ENCODE peak calls at places on chromosomes 11 and 22, in ten cellular contexts. One of them, this sample, is unnamed.

GRCh38 chr22:20956258-20957117 is 10.6 kb upstream of the AIFM3 start:
- DNase-seq in H9: peak
- DNase-seq in endothelial cell of umbilical vein: no peak
- DNase-seq in IMR-90: peak
- DNase-seq in Karpas-422: no peak
- DNase-seq in PC-3: peak
- DNase-seq in SK-N-SH: no peak
- DNase-seq in K562: no peak
- DNase-seq in A549: peak
- DNase-seq in mesendoderm: peak
- DNase-seq in this sample: peak

GRCh38 chr22:44337658-44338004 is 24.9 kb upstream of the SHISAL1 start:
- DNase-seq in H9: peak
- DNase-seq in endothelial cell of umbilical vein: no peak
- DNase-seq in IMR-90: peak
- DNase-seq in Karpas-422: no peak
- DNase-seq in PC-3: peak
- DNase-seq in SK-N-SH: no peak
- DNase-seq in K562: peak
- DNase-seq in A549: peak
- DNase-seq in mesendoderm: peak
- DNase-seq in this sample: peak

GRCh38 chr11:129259950-129260349 is 67.8 kb upstream of the ARHGAP32 start:
- DNase-seq in H9: no peak
- DNase-seq in endothelial cell of umbilical vein: no peak
- DNase-seq in IMR-90: no peak
- DNase-seq in Karpas-422: no peak
- DNase-seq in PC-3: no peak
- DNase-seq in SK-N-SH: no peak
- DNase-seq in K562: no peak
- DNase-seq in A549: no peak
- DNase-seq in mesendoderm: peak
- DNase-seq in this sample: no peak

GRCh38 chr11:133955091-133955846 is 1.5 kb downstream of the IGSF9B start:
- DNase-seq in H9: no peak
- DNase-seq in endothelial cell of umbilical vein: no peak
- DNase-seq in IMR-90: no peak
- DNase-seq in Karpas-422: no peak
- DNase-seq in PC-3: no peak
- DNase-seq in SK-N-SH: peak
- DNase-seq in K562: no peak
- DNase-seq in A549: no peak
- DNase-seq in mesendoderm: peak
- DNase-seq in this sample: no peak

GRCh38 chr22:31490496-31490925 is 869 bp upstream of the EIF4ENIF1 start:
- DNase-seq in H9: peak
- DNase-seq in endothelial cell of umbilical vein: peak
- DNase-seq in IMR-90: peak
- DNase-seq in Karpas-422: peak
- DNase-seq in PC-3: peak
- DNase-seq in SK-N-SH: peak
- DNase-seq in K562: peak
- DNase-seq in A549: peak
- DNase-seq in mesendoderm: peak
- DNase-seq in this sample: peak

GRCh38 chr22:26570864-26571525 is 18.9 kb downstream of the TPST2 start:
- DNase-seq in H9: no peak
- DNase-seq in endothelial cell of umbilical vein: no peak
- DNase-seq in IMR-90: no peak
- DNase-seq in Karpas-422: no peak
- DNase-seq in PC-3: no peak
- DNase-seq in SK-N-SH: no peak
- DNase-seq in K562: no peak
- DNase-seq in A549: no peak
- DNase-seq in mesendoderm: no peak
- DNase-seq in this sample: no peak

GRCh38 chr11:92111291-92111690 is 113.3 kb upstream of the FAT3 start:
- DNase-seq in H9: no peak
- DNase-seq in endothelial cell of umbilical vein: no peak
- DNase-seq in IMR-90: no peak
- DNase-seq in Karpas-422: no peak
- DNase-seq in PC-3: peak
- DNase-seq in SK-N-SH: no peak
- DNase-seq in K562: no peak
- DNase-seq in A549: no peak
- DNase-seq in mesendoderm: no peak
- DNase-seq in this sample: no peak

GRCh38 chr11:15199693-15200092 is 85.0 kb downstream of the INSC start:
- DNase-seq in H9: no peak
- DNase-seq in endothelial cell of umbilical vein: no peak
- DNase-seq in IMR-90: peak
- DNase-seq in Karpas-422: no peak
- DNase-seq in PC-3: peak
- DNase-seq in SK-N-SH: no peak
- DNase-seq in K562: no peak
- DNase-seq in A549: no peak
- DNase-seq in mesendoderm: no peak
- DNase-seq in this sample: no peak

GRCh38 chr11:61082931-61083531 is 19.3 kb upstream of the CD5 start:
- DNase-seq in H9: no peak
- DNase-seq in endothelial cell of umbilical vein: no peak
- DNase-seq in IMR-90: no peak
- DNase-seq in Karpas-422: no peak
- DNase-seq in PC-3: no peak
- DNase-seq in SK-N-SH: no peak
- DNase-seq in K562: no peak
- DNase-seq in A549: no peak
- DNase-seq in mesendoderm: no peak
- DNase-seq in this sample: no peak

GRCh38 chr22:42773161-42773560 is 52.5 kb upstream of the A4GALT start:
- DNase-seq in H9: no peak
- DNase-seq in endothelial cell of umbilical vein: no peak
- DNase-seq in IMR-90: no peak
- DNase-seq in Karpas-422: no peak
- DNase-seq in PC-3: no peak
- DNase-seq in SK-N-SH: peak
- DNase-seq in K562: no peak
- DNase-seq in A549: no peak
- DNase-seq in mesendoderm: peak
- DNase-seq in this sample: no peak

GRCh38 chr11:47155914-47156313 is 20.8 kb downstream of the ARFGAP2 start:
- DNase-seq in H9: no peak
- DNase-seq in endothelial cell of umbilical vein: no peak
- DNase-seq in IMR-90: no peak
- DNase-seq in Karpas-422: no peak
- DNase-seq in PC-3: no peak
- DNase-seq in SK-N-SH: no peak
- DNase-seq in K562: no peak
- DNase-seq in A549: no peak
- DNase-seq in mesendoderm: no peak
- DNase-seq in this sample: no peak

GRCh38 chr11:48052183-48053040 is 72.1 kb downstream of the PTPRJ start:
- DNase-seq in H9: peak
- DNase-seq in endothelial cell of umbilical vein: peak
- DNase-seq in IMR-90: peak
- DNase-seq in Karpas-422: peak
- DNase-seq in PC-3: peak
- DNase-seq in SK-N-SH: no peak
- DNase-seq in K562: no peak
- DNase-seq in A549: peak
- DNase-seq in mesendoderm: peak
- DNase-seq in this sample: peak

GRCh38 chr22:33000342-33001280 is 57.6 kb downstream of the SYN3 start:
- DNase-seq in H9: peak
- DNase-seq in endothelial cell of umbilical vein: peak
- DNase-seq in IMR-90: peak
- DNase-seq in Karpas-422: peak
- DNase-seq in PC-3: peak
- DNase-seq in SK-N-SH: peak
- DNase-seq in K562: peak
- DNase-seq in A549: peak
- DNase-seq in mesendoderm: peak
- DNase-seq in this sample: peak

GRCh38 chr11:117037952-117038350 is 60.3 kb downstream of the SIK3 start:
- DNase-seq in H9: no peak
- DNase-seq in endothelial cell of umbilical vein: peak
- DNase-seq in IMR-90: no peak
- DNase-seq in Karpas-422: no peak
- DNase-seq in PC-3: no peak
- DNase-seq in SK-N-SH: no peak
- DNase-seq in K562: no peak
- DNase-seq in A549: no peak
- DNase-seq in mesendoderm: no peak
- DNase-seq in this sample: no peak
- H3K4me2 ChIP-seq in H9: no peak
- H3K4me2 ChIP-seq in endothelial cell of umbilical vein: peak
- H3K4me2 ChIP-seq in IMR-90: no peak
- H3K4me2 ChIP-seq in Karpas-422: peak
- H3K4me2 ChIP-seq in PC-3: no peak
- H3K4me2 ChIP-seq in SK-N-SH: no peak
- H3K4me2 ChIP-seq in K562: no peak
- H3K4me2 ChIP-seq in A549: no peak
- H3K4me2 ChIP-seq in mesendoderm: no peak
- H3K4me2 ChIP-seq in this sample: peak

GRCh38 chr11:94926698-94927237 is 46.6 kb downstream of the CWC15 start:
- DNase-seq in H9: peak
- DNase-seq in endothelial cell of umbilical vein: peak
- DNase-seq in IMR-90: peak
- DNase-seq in Karpas-422: no peak
- DNase-seq in PC-3: peak
- DNase-seq in SK-N-SH: peak
- DNase-seq in K562: no peak
- DNase-seq in A549: peak
- DNase-seq in mesendoderm: peak
- DNase-seq in this sample: peak

GRCh38 chr11:94928146-94928995 is 45.0 kb downstream of the CWC15 start:
- DNase-seq in H9: no peak
- DNase-seq in endothelial cell of umbilical vein: peak
- DNase-seq in IMR-90: no peak
- DNase-seq in Karpas-422: no peak
- DNase-seq in PC-3: no peak
- DNase-seq in SK-N-SH: no peak
- DNase-seq in K562: no peak
- DNase-seq in A549: no peak
- DNase-seq in mesendoderm: no peak
- DNase-seq in this sample: no peak

GRCh38 chr11:94925422-94926270 is 47.7 kb downstream of the CWC15 start:
- DNase-seq in H9: no peak
- DNase-seq in endothelial cell of umbilical vein: no peak
- DNase-seq in IMR-90: no peak
- DNase-seq in Karpas-422: no peak
- DNase-seq in PC-3: no peak
- DNase-seq in SK-N-SH: no peak
- DNase-seq in K562: no peak
- DNase-seq in A549: no peak
- DNase-seq in mesendoderm: peak
- DNase-seq in this sample: no peak

GRCh38 chr11:94924074-94925031 is 49.0 kb downstream of the CWC15 start:
- DNase-seq in H9: no peak
- DNase-seq in endothelial cell of umbilical vein: peak
- DNase-seq in IMR-90: peak
- DNase-seq in Karpas-422: no peak
- DNase-seq in PC-3: no peak
- DNase-seq in SK-N-SH: peak
- DNase-seq in K562: no peak
- DNase-seq in A549: no peak
- DNase-seq in mesendoderm: no peak
- DNase-seq in this sample: peak

GRCh38 chr11:94926271-94926625 is 47.1 kb downstream of the CWC15 start:
- DNase-seq in H9: no peak
- DNase-seq in endothelial cell of umbilical vein: no peak
- DNase-seq in IMR-90: peak
- DNase-seq in Karpas-422: no peak
- DNase-seq in PC-3: no peak
- DNase-seq in SK-N-SH: no peak
- DNase-seq in K562: no peak
- DNase-seq in A549: no peak
- DNase-seq in mesendoderm: peak
- DNase-seq in this sample: no peak
- H3K4me2 ChIP-seq in H9: no peak
- H3K4me2 ChIP-seq in endothelial cell of umbilical vein: peak
- H3K4me2 ChIP-seq in IMR-90: peak
- H3K4me2 ChIP-seq in Karpas-422: no peak
- H3K4me2 ChIP-seq in PC-3: no peak
- H3K4me2 ChIP-seq in SK-N-SH: peak
- H3K4me2 ChIP-seq in K562: no peak
- H3K4me2 ChIP-seq in A549: peak
- H3K4me2 ChIP-seq in mesendoderm: no peak
- H3K4me2 ChIP-seq in this sample: peak

DNA sequence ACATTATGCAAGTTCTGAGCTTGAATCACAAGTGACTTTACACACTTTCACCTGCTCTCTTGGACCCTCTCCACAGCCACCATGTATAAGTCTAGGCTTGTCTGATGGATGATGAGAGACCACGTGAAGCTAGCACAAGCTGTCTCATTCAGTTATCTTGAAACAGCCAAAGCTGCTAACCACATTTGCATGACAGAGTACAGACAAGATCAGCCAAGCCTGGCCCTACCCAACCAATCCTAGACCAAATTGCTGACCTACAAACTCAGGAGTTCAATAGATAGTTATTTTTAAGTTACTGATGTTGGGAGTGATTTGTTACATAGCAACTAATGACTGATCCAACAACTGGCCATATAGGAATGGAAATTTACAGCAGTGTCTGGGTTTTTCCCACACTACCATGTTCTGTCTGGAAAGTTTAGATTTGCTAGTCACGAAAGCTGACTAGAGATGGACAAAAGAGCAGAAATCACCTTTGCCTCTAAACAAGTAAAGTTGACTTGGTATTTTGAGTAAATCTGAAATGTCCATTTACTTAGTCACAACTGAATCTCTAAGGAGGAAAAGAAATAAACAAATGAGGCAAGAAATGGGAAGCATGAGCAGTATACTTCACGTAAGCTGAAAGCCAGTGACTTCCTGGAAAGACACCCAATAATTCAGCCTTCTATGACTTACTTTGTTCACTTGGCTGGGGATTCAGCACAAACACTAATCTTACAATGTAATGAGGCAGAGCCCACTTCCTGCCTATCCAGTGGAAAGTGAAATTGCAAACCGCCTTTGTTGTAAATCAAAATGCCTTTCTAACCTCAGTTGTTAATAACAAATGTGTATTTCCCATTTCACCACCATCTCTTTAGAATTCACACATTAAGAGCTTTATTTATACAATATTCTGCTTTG is 101.7 kb downstream of the FAM181B start:
- DNase-seq in H9: no peak
- DNase-seq in endothelial cell of umbilical vein: no peak
- DNase-seq in IMR-90: peak
- DNase-seq in Karpas-422: no peak
- DNase-seq in PC-3: peak
- DNase-seq in SK-N-SH: no peak
- DNase-seq in K562: no peak
- DNase-seq in A549: no peak
- DNase-seq in mesendoderm: no peak
- DNase-seq in this sample: no peak
- H3K4me2 ChIP-seq in H9: no peak
- H3K4me2 ChIP-seq in endothelial cell of umbilical vein: no peak
- H3K4me2 ChIP-seq in IMR-90: no peak
- H3K4me2 ChIP-seq in Karpas-422: no peak
- H3K4me2 ChIP-seq in PC-3: no peak
- H3K4me2 ChIP-seq in SK-N-SH: no peak
- H3K4me2 ChIP-seq in K562: no peak
- H3K4me2 ChIP-seq in A549: no peak
- H3K4me2 ChIP-seq in mesendoderm: no peak
- H3K4me2 ChIP-seq in this sample: no peak

GRCh38 chr11:86785576-86785975 is 14.8 kb upstream of the PRSS23 start:
- DNase-seq in H9: no peak
- DNase-seq in endothelial cell of umbilical vein: no peak
- DNase-seq in IMR-90: no peak
- DNase-seq in Karpas-422: no peak
- DNase-seq in PC-3: no peak
- DNase-seq in SK-N-SH: no peak
- DNase-seq in K562: no peak
- DNase-seq in A549: no peak
- DNase-seq in mesendoderm: no peak
- DNase-seq in this sample: no peak
- H3K4me2 ChIP-seq in H9: no peak
- H3K4me2 ChIP-seq in endothelial cell of umbilical vein: no peak
- H3K4me2 ChIP-seq in IMR-90: no peak
- H3K4me2 ChIP-seq in Karpas-422: no peak
- H3K4me2 ChIP-seq in PC-3: no peak
- H3K4me2 ChIP-seq in SK-N-SH: no peak
- H3K4me2 ChIP-seq in K562: no peak
- H3K4me2 ChIP-seq in A549: no peak
- H3K4me2 ChIP-seq in mesendoderm: no peak
- H3K4me2 ChIP-seq in this sample: no peak